ENCODE peak calls at places on chromosomes 1 and 21, in ten cellular contexts. D, O, T, S, E, G, P, Q, C and B are unnamed samples.
A peak's percentile ranks its signal among the peaks of the same experiment; 100 is the strongest.

GRCh38 chr1:116373451-116374339 is 651 bp downstream of the ATP1A1 start:
- DNase-seq in D (peak; percentile 68), O (peak; percentile 58), T (peak; percentile 58), S (no peak), E (peak; percentile 82), G (peak; percentile 89), P (peak; percentile 53), Q (peak; percentile 79), C (peak; percentile 59), B (peak; percentile 45)

GRCh38 chr1:244353572-244354091 is 98.1 kb downstream of the ADSS2 start:
- DNase-seq in D (peak; percentile 83), O (peak; percentile 89), T (peak; percentile 96), S (peak; percentile 79), E (peak; percentile 85), G (no peak), P (peak; percentile 30), Q (peak; percentile 80), C (peak; percentile 43), B (peak; percentile 83)

GRCh38 chr1:8639165-8639564 is 178.3 kb downstream of the RERE start:
- DNase-seq in D (no peak), O (no peak), T (no peak), S (no peak), E (no peak), G (no peak), P (no peak), Q (no peak), C (no peak), B (no peak)

GRCh38 chr1:181081399-181081798 is 7.1 kb upstream of the IER5 start:
- DNase-seq in D (no peak), O (no peak), T (no peak), S (no peak), E (no peak), G (no peak), P (no peak), Q (no peak), C (no peak), B (no peak)

GRCh38 chr21:41249476-41249875 is 67.1 kb upstream of the FAM3B start:
- DNase-seq in D (no peak), O (no peak), T (no peak), S (no peak), E (peak; percentile 32), G (no peak), P (no peak), Q (no peak), C (no peak), B (no peak)

GRCh38 chr1:29499101-29499650 is 262.9 kb downstream of the PTPRU start:
- DNase-seq in D (no peak), O (no peak), T (no peak), S (no peak), E (no peak), G (no peak), P (no peak), Q (no peak), C (no peak), B (no peak)

GRCh38 chr1:39173995-39174380 is 30.5 kb upstream of the MACF1 start:
- DNase-seq in D (no peak), O (no peak), T (peak; percentile 52), S (no peak), E (no peak), G (no peak), P (no peak), Q (no peak), C (no peak), B (no peak)

GRCh38 chr1:876428-876827 is 47.3 kb upstream of the SAMD11 start:
- DNase-seq in D (no peak), O (no peak), T (no peak), S (no peak), E (no peak), G (no peak), P (no peak), Q (no peak), C (no peak), B (no peak)

GRCh38 chr1:151612506-151613274 is 840 bp downstream of the SNX27 start:
- DNase-seq in D (peak; percentile 44), O (no peak), T (peak; percentile 23), S (no peak), E (peak; percentile 80), G (peak; percentile 71), P (peak; percentile 33), Q (peak; percentile 44), C (peak; percentile 38), B (peak; percentile 41)

GRCh38 chr1:151615711-151616504 is 4.1 kb downstream of the SNX27 start:
- DNase-seq in D (no peak), O (no peak), T (no peak), S (no peak), E (no peak), G (no peak), P (no peak), Q (no peak), C (no peak), B (no peak)

GRCh38 chr1:151611832-151612505 is at the start of gene SNX27:
- DNase-seq in D (peak; percentile 95), O (peak; percentile 94), T (peak; percentile 94), S (peak; percentile 62), E (peak; percentile 99), G (peak; percentile 95), P (peak; percentile 94), Q (peak; percentile 95), C (peak; percentile 96), B (peak; percentile 93)

GRCh38 chr1:151611288-151611790 is 511 bp upstream of the SNX27 start:
- DNase-seq in D (peak; percentile 85), O (no peak), T (peak; percentile 84), S (peak; percentile 31), E (no peak), G (no peak), P (peak; percentile 72), Q (no peak), C (no peak), B (peak; percentile 91)

GRCh38 chr1:151613275-151613867 is 1.5 kb downstream of the SNX27 start:
- DNase-seq in D (no peak), O (no peak), T (no peak), S (no peak), E (peak; percentile 61), G (no peak), P (no peak), Q (no peak), C (no peak), B (no peak)
- H3K4me3 ChIP-seq in D (peak overlapping the region; percentile 95), O (peak overlapping the region; percentile 82), T (peak overlapping the region; percentile 88), S (peak overlapping the region; percentile 74), E (peak overlapping the region; percentile 97), G (peak overlapping the region; percentile 93), P (peak overlapping the region; percentile 96), Q (peak overlapping the region; percentile 98), C (peak overlapping the region; percentile 79), B (peak overlapping the region; percentile 89)

GRCh38 chr1:204576422-204576821 is 60.2 kb downstream of the MDM4 start:
- DNase-seq in D (no peak), O (no peak), T (no peak), S (no peak), E (peak; percentile 72), G (no peak), P (no peak), Q (no peak), C (no peak), B (no peak)

GRCh38 chr1:204573563-204573925 is 57.3 kb downstream of the MDM4 start:
- DNase-seq in D (peak; percentile 57), O (no peak), T (peak; percentile 32), S (no peak), E (peak; percentile 53), G (no peak), P (no peak), Q (no peak), C (no peak), B (no peak)

GRCh38 chr1:204574856-204575145 is 58.6 kb downstream of the MDM4 start:
- DNase-seq in D (no peak), O (no peak), T (no peak), S (no peak), E (no peak), G (no peak), P (no peak), Q (no peak), C (peak; percentile 87), B (peak; percentile 34)

GRCh38 chr1:204574016-204574855 is 58.0 kb downstream of the MDM4 start:
- DNase-seq in D (no peak), O (no peak), T (no peak), S (no peak), E (peak; percentile 71), G (no peak), P (no peak), Q (no peak), C (no peak), B (peak; percentile 19)

DNA sequence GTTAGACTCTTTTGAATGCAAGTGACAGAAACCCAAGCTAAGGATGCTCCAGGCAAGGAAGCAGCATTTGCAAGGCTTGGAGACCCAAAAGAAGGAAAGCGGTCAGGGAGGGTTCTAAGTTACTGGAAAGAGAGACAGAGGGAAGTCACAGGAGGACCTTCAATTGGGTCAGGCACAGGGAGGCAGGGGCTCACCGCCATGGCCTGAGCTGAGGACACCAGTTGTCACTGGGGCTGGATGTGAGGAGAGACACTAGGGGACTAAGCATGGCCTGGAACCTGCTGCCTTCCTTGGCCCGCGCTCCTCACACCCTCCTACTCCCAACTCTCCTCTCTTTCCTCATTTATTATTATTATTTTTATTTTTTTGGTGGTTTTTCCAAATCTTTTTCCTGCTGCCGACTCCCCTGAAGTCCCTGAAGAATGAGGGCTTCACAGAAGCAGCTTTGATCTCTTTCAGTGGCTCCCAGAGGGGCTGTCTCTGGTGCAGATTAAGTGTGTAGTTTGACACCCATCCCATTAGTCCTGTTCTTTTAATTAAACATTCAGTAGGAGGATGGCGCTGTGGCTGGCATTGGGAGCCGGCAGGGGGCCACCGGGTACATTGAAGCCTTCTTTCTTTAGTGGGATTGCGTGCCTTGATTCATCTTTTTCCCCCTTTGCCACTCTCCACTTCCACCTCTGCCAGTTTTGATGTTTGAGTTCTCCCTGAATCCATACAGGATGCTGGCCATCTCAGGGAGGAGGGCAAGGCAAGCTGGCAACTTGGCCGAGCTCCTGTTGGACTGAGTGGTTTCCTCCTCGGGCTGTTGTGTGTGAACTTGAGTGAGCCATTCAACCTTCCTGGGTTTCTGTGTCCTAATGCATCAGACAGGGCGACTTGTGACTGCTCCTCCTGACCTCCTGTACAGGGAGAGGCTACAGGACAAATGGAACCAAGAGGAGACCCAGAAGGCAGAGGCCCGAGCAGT is 59.3 kb downstream of the MDM4 start:
- DNase-seq in D (no peak), O (no peak), T (no peak), S (no peak), E (no peak), G (no peak), P (no peak), Q (no peak), C (no peak), B (no peak)
- TF ChIP-seq CTCF in D (no peak), O (no peak), T (no peak), S (no peak), E (no peak), G (no peak), P (no peak), Q (no peak), C (no peak), B (no peak)

DNA sequence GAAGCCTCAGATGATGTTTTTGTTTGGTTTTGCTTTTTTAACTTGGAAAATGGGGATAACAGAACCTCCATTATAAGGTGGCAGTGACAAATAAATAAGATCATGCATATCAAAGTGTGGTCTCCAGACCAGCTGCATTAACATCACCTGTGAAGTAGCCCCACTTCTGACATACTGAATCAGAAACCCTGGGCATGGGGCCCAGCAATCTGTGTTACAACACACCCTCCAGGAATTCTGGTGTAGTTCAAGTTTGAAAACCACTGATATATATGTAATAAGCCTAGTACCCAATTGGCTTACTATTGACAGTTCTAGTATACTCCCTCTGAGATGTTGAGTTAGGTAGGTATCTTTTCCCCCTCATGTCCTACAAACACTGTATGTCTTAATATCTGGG is 24.1 kb upstream of the RNF19B start:
- DNase-seq in D (no peak), O (peak; percentile 93), T (peak; percentile 89), S (no peak), E (no peak), G (peak; percentile 74), P (no peak), Q (no peak), C (no peak), B (peak; percentile 79)
- H3K4me3 ChIP-seq in D (no peak overlapping the region), O (no peak overlapping the region), T (no peak overlapping the region), S (no peak overlapping the region), E (no peak overlapping the region), G (no peak overlapping the region), P (no peak overlapping the region), Q (no peak overlapping the region), C (no peak overlapping the region), B (no peak overlapping the region)

GRCh38 chr1:42690477-42691156 is 8.4 kb downstream of the YBX1 start:
- DNase-seq in D (no peak), O (no peak), T (peak; percentile 37), S (no peak), E (no peak), G (no peak), P (no peak), Q (no peak), C (no peak), B (no peak)
- TF ChIP-seq CTCF in D (peak; percentile 27), O (peak; percentile 17), T (no peak), S (no peak), E (peak; percentile 44), G (peak; percentile 21), P (no peak), Q (no peak), C (no peak), B (no peak)